ENCODE peak calls at places on chromosomes 5 and 9, in six cellular contexts. R, Y, L, P, O and C are unnamed samples.

GRCh38 chr9:137758067-137758466 is 119.5 kb upstream of the CACNA1B start:
- DNase-seq in R (no peak), Y (no peak), L (no peak), P (no peak), O (no peak), C (no peak)

GRCh38 chr9:84296146-84296843 is 44.3 kb downstream of the SLC28A3 start:
- DNase-seq in R (no peak), Y (peak; percentile 56), L (peak; percentile 81), P (no peak), O (peak; percentile 46), C (peak; percentile 40)

GRCh38 chr9:30799527-30800101 is 1584.8 kb upstream of the ACO1 start:
- DNase-seq in R (no peak), Y (no peak), L (no peak), P (no peak), O (no peak), C (no peak)

GRCh38 chr5:151549713-151550112 is 41.4 kb downstream of the FAT2 start:
- DNase-seq in R (no peak), Y (no peak), L (no peak), P (no peak), O (no peak), C (no peak)

GRCh38 chr5:38922199-38922598 is 76.4 kb downstream of the OSMR start:
- DNase-seq in R (peak; percentile 65), Y (peak; percentile 47), L (peak; percentile 33), P (peak; percentile 19), O (peak; percentile 63), C (peak; percentile 47)

GRCh38 chr5:38467353-38468040 is 88.9 kb downstream of the LIFR start:
- DNase-seq in R (peak; percentile 92), Y (peak; percentile 50), L (no peak), P (no peak), O (no peak), C (peak; percentile 96)

GRCh38 chr9:90007516-90008430 is 403.0 kb downstream of the GADD45G start:
- DNase-seq in R (no peak), Y (peak; percentile 28), L (peak; percentile 79), P (no peak), O (no peak), C (peak; percentile 49)

GRCh38 chr9:109349431-109349846 is 28.6 kb upstream of the EPB41L4B start:
- DNase-seq in R (no peak), Y (peak; percentile 89), L (peak; percentile 73), P (no peak), O (peak; percentile 57), C (peak; percentile 68)

GRCh38 chr9:118000581-118000980 is 296.4 kb downstream of the TLR4 start:
- DNase-seq in R (no peak), Y (no peak), L (no peak), P (no peak), O (no peak), C (peak; percentile 8)

GRCh38 chr9:129069128-129069824 is 11.6 kb upstream of the DOLPP1 start:
- DNase-seq in R (no peak), Y (no peak), L (no peak), P (peak; percentile 49), O (no peak), C (no peak)

DNA sequence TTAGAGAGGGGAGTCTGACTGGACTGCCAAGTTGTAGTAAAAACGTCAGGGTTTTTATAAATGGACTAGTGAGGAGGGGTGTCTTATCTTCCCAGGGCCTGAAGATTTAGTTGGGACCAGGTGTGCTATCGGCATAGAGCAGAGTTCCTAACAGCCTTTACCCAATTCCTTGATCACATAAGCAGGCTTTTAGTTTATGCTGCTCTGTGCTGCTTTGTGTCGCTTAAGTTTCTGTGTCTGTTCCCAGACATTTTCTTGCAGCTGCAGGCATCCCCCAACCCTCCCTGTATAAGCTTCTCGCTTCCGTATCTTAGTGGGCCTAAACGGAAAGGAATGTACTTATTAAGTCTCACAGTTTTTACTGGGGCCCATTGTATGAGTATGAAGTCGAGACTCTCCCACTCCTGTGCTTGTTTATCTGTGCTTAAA is 2.6 kb upstream of the SMC5 start:
- DNase-seq in R (peak; percentile 39), Y (peak; percentile 65), L (peak; percentile 78), P (no peak), O (no peak), C (peak; percentile 36)
- H3K4me3 ChIP-seq in R (no peak overlapping the region), Y (peak overlapping the region; percentile 57), L (peak overlapping the region; percentile 52), P (no peak overlapping the region), O (no peak overlapping the region), C (no peak overlapping the region)

GRCh38 chr9:112174223-112174964 is 703 bp downstream of the SUSD1 start:
- DNase-seq in R (peak; percentile 35), Y (peak; percentile 70), L (peak; percentile 54), P (peak; percentile 42), O (peak; percentile 87), C (peak; percentile 69)

GRCh38 chr9:112175796-112176315 is 759 bp upstream of the SUSD1 start:
- DNase-seq in R (no peak), Y (no peak), L (no peak), P (no peak), O (no peak), C (no peak)

GRCh38 chr9:112174965-112175795 is at the start of gene SUSD1:
- DNase-seq in R (peak; percentile 26), Y (peak; percentile 56), L (no peak), P (peak; percentile 9), O (peak; percentile 52), C (peak; percentile 30)

GRCh38 chr9:112173489-112174222 is 1.4 kb downstream of the SUSD1 start:
- DNase-seq in R (no peak), Y (no peak), L (no peak), P (no peak), O (no peak), C (no peak)

GRCh38 chr9:112176410-112177010 is 1.4 kb upstream of the SUSD1 start:
- DNase-seq in R (no peak), Y (no peak), L (no peak), P (peak; percentile 34), O (no peak), C (no peak)
- H3K9me3 ChIP-seq in R (no peaks in the 10 kb centered on the region), Y (no peaks in the 10 kb centered on the region), L (no peaks in the 10 kb centered on the region), P (no peaks in the 10 kb centered on the region), O (no peaks in the 10 kb centered on the region), C (no peaks in the 10 kb centered on the region)

GRCh38 chr5:71011194-71011792 is 13.8 kb downstream of the NAIP start:
- DNase-seq in R (peak; percentile 0), Y (no peak), L (no peak), P (no peak), O (no peak), C (no peak)

GRCh38 chr5:71014186-71014585 is 11.0 kb downstream of the NAIP start:
- DNase-seq in R (peak; percentile 0), Y (no peak), L (no peak), P (no peak), O (no peak), C (no peak)

GRCh38 chr5:71013575-71013974 is 11.6 kb downstream of the NAIP start:
- DNase-seq in R (peak; percentile 0), Y (no peak), L (no peak), P (no peak), O (no peak), C (no peak)
- H3K4me3 ChIP-seq in R (no peak overlapping the region), Y (no peak overlapping the region), L (no peak overlapping the region), P (no peak overlapping the region), O (no peak overlapping the region), C (no peak overlapping the region)

GRCh38 chr9:96751815-96752214 is 26.1 kb downstream of the ZNF510 start:
- DNase-seq in R (no peak), Y (no peak), L (no peak), P (no peak), O (no peak), C (no peak)
- H3K9me3 ChIP-seq in R (no peaks in the 10 kb centered on the region), Y (peaks cover 99% of the 10 kb centered on the region), L (peaks cover 43% of the 10 kb centered on the region), P (peaks cover 44% of the 10 kb centered on the region), O (peaks cover 14% of the 10 kb centered on the region), C (peaks cover 13% of the 10 kb centered on the region)